ENCODE peak calls at places on chromosome 10, in four cellular contexts. G, R, M and B are unnamed samples.

GRCh38 chr10:125264091-125264490 is 103.7 kb upstream of the CTBP2 start:
- DNase-seq in G (no peak), R (no peak), M (no peak), B (no peak)

GRCh38 chr10:42638821-42639270 is 476 bp upstream of the ZNF33B start:
- DNase-seq in G (peak; percentile 19), R (no peak), M (no peak), B (no peak)

GRCh38 chr10:11683529-11684320 is 58.5 kb upstream of the ECHDC3 start:
- DNase-seq in G (no peak), R (no peak), M (no peak), B (no peak)

GRCh38 chr10:90087197-90088007 is 386.0 kb downstream of the KIF20B start:
- DNase-seq in G (no peak), R (peak; percentile 81), M (no peak), B (peak; percentile 51)

GRCh38 chr10:126011995-126012394 is 115.6 kb downstream of the FANK1 start:
- DNase-seq in G (no peak), R (no peak), M (no peak), B (no peak)

GRCh38 chr10:33330543-33331019 is 3.9 kb downstream of the NRP1 start:
- DNase-seq in G (peak; percentile 65), R (peak; percentile 92), M (peak; percentile 96), B (peak; percentile 59)

GRCh38 chr10:36188461-36188860 is 546.4 kb upstream of the FZD8 start:
- DNase-seq in G (no peak), R (no peak), M (no peak), B (no peak)

GRCh38 chr10:62693306-62693705 is 111.2 kb upstream of the ADO start:
- DNase-seq in G (no peak), R (no peak), M (no peak), B (no peak)

GRCh38 chr10:11073410-11073809 is 55.7 kb downstream of the CELF2 start:
- DNase-seq in G (no peak), R (no peak), M (no peak), B (no peak)

GRCh38 chr10:53111529-53111928 is 338.9 kb upstream of the MBL2 start:
- DNase-seq in G (no peak), R (no peak), M (no peak), B (no peak)

GRCh38 chr10:129031233-129032150 is 435.5 kb upstream of the MGMT start:
- DNase-seq in G (peak; percentile 7), R (peak; percentile 54), M (peak; percentile 78), B (no peak)

GRCh38 chr10:78304091-78305045 is 270.7 kb downstream of the RPS24 start:
- DNase-seq in G (no peak), R (no peak), M (no peak), B (no peak)

GRCh38 chr10:28250782-28251181 is 52.1 kb downstream of the MPP7 start:
- DNase-seq in G (no peak), R (peak; percentile 59), M (no peak), B (no peak)

GRCh38 chr10:68043030-68043429 is 32.1 kb downstream of the HERC4 start:
- DNase-seq in G (no peak), R (peak; percentile 8), M (no peak), B (peak; percentile 6)

GRCh38 chr10:86306628-86307278 is 59.8 kb downstream of the GRID1 start:
- DNase-seq in G (no peak), R (peak; percentile 2), M (peak; percentile 42), B (peak; percentile 3)

GRCh38 chr10:77505431-77506334 is 131.9 kb downstream of the KCNMA1 start:
- DNase-seq in G (no peak), R (peak; percentile 85), M (no peak), B (peak; percentile 86)